ENCODE peak calls at places on chromosomes 7 and 10, in nine cellular contexts. S is neural progenitor cell; O is hepatic stellate cell; T is GM04504; B is left cardiac atrium; X is Ammon's horn; M is NCI-H82; V is activated CD4-positive, alpha-beta T cell treated with anti-CD3 and anti-CD28 coated beads, Interleukin-2, amount 50 U/mL, for 1 hour; F is T-helper 17 cell. J is an unnamed sample.

GRCh38 chr10:35083242-35083641 is 6.9 kb downstream of the CUL2 start:
- DNase-seq in B (no peak), X (no peak), V (no peak), S (no peak), O (no peak), M (no peak), F (no peak), T (no peak), J (no peak)

GRCh38 chr10:127925471-127926207 is 18.7 kb downstream of the PTPRE start:
- DNase-seq in F (no peak), T (no peak), X (no peak), O (no peak), S (peak; percentile 61), V (no peak), M (peak; percentile 64), B (no peak), J (no peak)

GRCh38 chr10:17092986-17093803 is 36.4 kb downstream of the CUBN start:
- DNase-seq in T (no peak), B (no peak), M (no peak), O (no peak), F (no peak), X (no peak), V (no peak), S (no peak), J (no peak)

GRCh38 chr10:127998517-127999144 is 91.7 kb downstream of the PTPRE start:
- DNase-seq in S (no peak), T (no peak), X (no peak), V (no peak), F (no peak), O (no peak), M (no peak), B (no peak), J (no peak)

GRCh38 chr7:92749327-92749730 is 87.0 kb downstream of the CDK6 start:
- DNase-seq in S (no peak), O (no peak), V (no peak), T (no peak), X (no peak), F (no peak), M (no peak), B (no peak), J (no peak)

GRCh38 chr10:19041176-19041575 is 7.4 kb upstream of the MALRD1 start:
- DNase-seq in V (no peak), M (peak; percentile 34), F (no peak), B (no peak), S (no peak), X (no peak), O (no peak), T (no peak), J (no peak)

GRCh38 chr10:80603516-80603915 is 65.8 kb downstream of the SH2D4B start:
- DNase-seq in B (no peak), T (no peak), V (no peak), F (no peak), O (no peak), M (no peak), X (no peak), S (no peak), J (no peak)

GRCh38 chr10:42979181-42979580 is 97.7 kb upstream of the RET start:
- DNase-seq in B (peak; percentile 5), S (no peak), O (no peak), T (no peak), V (no peak), M (no peak), F (no peak), X (no peak), J (no peak)

GRCh38 chr7:83947260-83947659 is 247.3 kb downstream of the SEMA3A start:
- DNase-seq in M (peak; percentile 69), S (peak; percentile 57), V (no peak), T (no peak), X (peak; percentile 65), O (peak; percentile 19), B (no peak), F (no peak), J (peak; percentile 19)

GRCh38 chr7:158228986-158229385 is 358.6 kb downstream of the PTPRN2 start:
- DNase-seq in S (peak; percentile 66), V (no peak), X (no peak), M (no peak), T (no peak), B (no peak), F (no peak), O (no peak), J (peak; percentile 13)

GRCh38 chr10:132232553-132232949 is 45.8 kb downstream of the DPYSL4 start:
- DNase-seq in M (no peak), F (no peak), V (peak; percentile 14), B (no peak), X (peak; percentile 68), S (no peak), T (no peak), O (no peak), J (no peak)

GRCh38 chr10:22618081-22618785 is 96.1 kb downstream of the PIP4K2A start:
- DNase-seq in X (no peak), S (no peak), O (peak; percentile 34), M (no peak), B (no peak), T (no peak), F (no peak), V (no peak), J (peak; percentile 39)

GRCh38 chr7:47478017-47478344 is 103.9 kb downstream of the TNS3 start:
- DNase-seq in O (peak; percentile 27), F (no peak), B (peak; percentile 46), V (no peak), T (no peak), S (no peak), M (no peak), X (no peak), J (no peak)

GRCh38 chr7:8035647-8036518 is 67.3 kb downstream of the GLCCI1 start:
- DNase-seq in F (no peak), B (no peak), O (peak; percentile 2), M (peak; percentile 76), X (no peak), T (peak; percentile 6), S (peak; percentile 29), V (no peak), J (peak; percentile 10)

GRCh38 chr10:88880287-88881094 is 446 bp downstream of the STAMBPL1 start:
- DNase-seq in B (peak; percentile 89), V (peak; percentile 59), X (peak; percentile 81), O (peak; percentile 70), F (peak; percentile 52), S (peak; percentile 84), M (peak; percentile 76), T (no peak), J (peak; percentile 51)

GRCh38 chr7:6093375-6093774 is 62.2 kb downstream of the ANKRD61 start:
- DNase-seq in V (no peak), O (no peak), T (no peak), F (no peak), X (no peak), M (no peak), S (no peak), B (no peak), J (no peak)

GRCh38 chr7:96287168-96287567 is 34.7 kb downstream of the SLC25A13 start:
- DNase-seq in X (no peak), B (no peak), F (no peak), M (no peak), O (no peak), S (no peak), V (no peak), T (no peak), J (no peak)

GRCh38 chr7:112272921-112273561 is 66.5 kb downstream of the ZNF277 start:
- DNase-seq in O (no peak), F (no peak), S (no peak), M (no peak), X (no peak), V (no peak), B (no peak), T (no peak), J (no peak)

GRCh38 chr7:150806454-150806853 is 5.9 kb downstream of the TMEM176A start:
- DNase-seq in T (no peak), S (no peak), F (no peak), X (no peak), O (no peak), B (no peak), M (no peak), V (no peak), J (no peak)

GRCh38 chr10:21975378-21975990 is 28.0 kb downstream of the DNAJC1 start:
- DNase-seq in F (no peak), V (no peak), M (no peak), S (peak; percentile 78), T (no peak), X (peak; percentile 5), B (no peak), O (no peak), J (no peak)

GRCh38 chr7:41117431-41117830 is 585.5 kb downstream of the INHBA start:
- DNase-seq in B (no peak), M (no peak), F (no peak), V (no peak), O (no peak), X (no peak), S (no peak), T (no peak), J (no peak)

GRCh38 chr10:1448252-1448901 is 288.9 kb downstream of the ADARB2 start:
- DNase-seq in X (no peak), T (no peak), O (no peak), F (no peak), B (no peak), V (no peak), S (no peak), M (no peak), J (no peak)

GRCh38 chr7:24476227-24476626 is 97.0 kb upstream of the PALS2 start:
- DNase-seq in M (no peak), T (no peak), V (no peak), X (no peak), B (no peak), F (no peak), S (no peak), O (no peak), J (no peak)

GRCh38 chr7:142500364-142500763 is 242.5 kb upstream of the PRSS58 start:
- DNase-seq in M (no peak), O (no peak), F (no peak), B (no peak), T (no peak), X (no peak), V (no peak), S (no peak), J (no peak)

GRCh38 chr7:39712746-39713145 is 89.4 kb downstream of the RALA start:
- DNase-seq in F (no peak), V (no peak), T (no peak), M (no peak), S (no peak), X (no peak), B (no peak), O (no peak), J (no peak)

GRCh38 chr7:140326116-140326928 is 72.0 kb downstream of the SLC37A3 start:
- DNase-seq in M (peak; percentile 64), S (peak; percentile 75), T (peak; percentile 38), V (peak; percentile 50), F (peak; percentile 23), O (peak; percentile 77), B (peak; percentile 63), X (peak; percentile 86), J (no peak)

GRCh38 chr10:70191161-70191770 is 21.0 kb upstream of the SAR1A start:
- DNase-seq in T (no peak), B (no peak), X (no peak), M (no peak), O (no peak), V (no peak), F (no peak), S (no peak), J (no peak)

GRCh38 chr7:152909683-152910544 is 150.4 kb downstream of the ACTR3B start:
- DNase-seq in T (no peak), F (no peak), S (peak; percentile 57), V (no peak), B (no peak), M (no peak), X (no peak), O (no peak), J (no peak)

GRCh38 chr7:69052447-69052846 is 545.8 kb upstream of the AUTS2 start:
- DNase-seq in O (no peak), B (no peak), S (no peak), F (no peak), T (no peak), X (no peak), V (no peak), M (no peak), J (no peak)

GRCh38 chr10:101881036-101881774 is 37.6 kb upstream of the KCNIP2 start:
- DNase-seq in F (no peak), M (no peak), V (no peak), X (no peak), T (no peak), S (no peak), B (no peak), O (no peak), J (no peak)

GRCh38 chr10:76643465-76643864 is 994.1 kb downstream of the KCNMA1 start:
- DNase-seq in F (no peak), X (peak; percentile 20), S (peak; percentile 6), O (no peak), T (no peak), V (no peak), B (no peak), M (peak; percentile 31), J (no peak)